ENCODE peak calls at places on chromosomes 7 and 10, in nine cellular contexts. B, X, G, K, J, O, L, Y and V are unnamed samples.

GRCh38 chr7:143126146-143126545 is 5.7 kb upstream of the PIP start:
- DNase-seq in O (no peak), Y (no peak), J (no peak), K (no peak), G (peak; percentile 28), B (no peak), L (no peak), X (no peak), V (peak; percentile 27)

GRCh38 chr10:10804998-10805737 is 212.5 kb upstream of the CELF2 start:
- DNase-seq in Y (no peak), K (no peak), J (no peak), B (no peak), G (peak; percentile 66), X (no peak), O (no peak), L (no peak), V (no peak)

GRCh38 chr10:43683451-43684197 is 34.9 kb upstream of the ZNF32 start:
- DNase-seq in Y (no peak), O (no peak), L (no peak), G (no peak), X (peak; percentile 29), J (no peak), K (peak; percentile 58), B (no peak), V (no peak)

GRCh38 chr7:16648551-16648950 is 2.6 kb downstream of the BZW2 start:
- DNase-seq in O (no peak), L (no peak), B (no peak), Y (no peak), G (no peak), X (no peak), J (no peak), K (no peak), V (no peak)

GRCh38 chr7:27124096-27124978 is 6.2 kb downstream of the HOXA4 start:
- DNase-seq in B (no peak), G (peak; percentile 87), K (no peak), L (no peak), X (no peak), J (no peak), Y (peak; percentile 98), O (no peak), V (no peak)

GRCh38 chr10:88897019-88897853 is 17.2 kb downstream of the STAMBPL1 start:
- DNase-seq in L (no peak), O (no peak), J (no peak), K (no peak), Y (no peak), X (no peak), B (no peak), G (no peak), V (no peak)

GRCh38 chr7:30743371-30744074 is 8.4 kb upstream of the INMT start:
- DNase-seq in B (no peak), J (peak; percentile 13), Y (peak; percentile 68), O (no peak), X (no peak), L (no peak), G (peak; percentile 25), K (peak; percentile 57), V (no peak)

GRCh38 chr7:72336887-72337821 is 75.0 kb downstream of the CALN1 start:
- DNase-seq in G (no peak), O (no peak), X (no peak), B (no peak), Y (no peak), K (peak; percentile 36), J (no peak), L (no peak), V (no peak)

GRCh38 chr10:112535432-112536038 is 88.5 kb downstream of the VTI1A start:
- DNase-seq in B (no peak), J (no peak), Y (no peak), G (no peak), O (no peak), X (no peak), K (no peak), L (no peak), V (no peak)

GRCh38 chr7:27684491-27684890 is 21.8 kb upstream of the HIBADH start:
- DNase-seq in L (no peak), O (no peak), X (no peak), J (no peak), G (no peak), B (no peak), K (no peak), Y (no peak), V (no peak)

GRCh38 chr7:22990588-22990949 is 23.4 kb downstream of the HYCC1 start:
- DNase-seq in K (no peak), B (no peak), X (no peak), O (no peak), Y (peak; percentile 27), G (peak; percentile 34), L (no peak), J (no peak), V (no peak)

GRCh38 chr10:116044722-116045374 is 228.2 kb downstream of the GFRA1 start:
- DNase-seq in B (no peak), O (no peak), X (no peak), J (no peak), G (no peak), L (no peak), K (no peak), Y (no peak), V (no peak)

GRCh38 chr10:77582710-77583115 is 54.9 kb downstream of the KCNMA1 start:
- DNase-seq in Y (peak; percentile 94), J (no peak), B (no peak), G (peak; percentile 88), L (no peak), X (no peak), O (no peak), K (no peak), V (no peak)

GRCh38 chr10:106111241-106111640 is 1053.3 kb downstream of the SORCS1 start:
- DNase-seq in Y (no peak), B (no peak), K (no peak), G (peak; percentile 5), J (no peak), O (no peak), X (no peak), L (no peak), V (no peak)

GRCh38 chr10:113019692-113020424 is 69.8 kb downstream of the TCF7L2 start:
- DNase-seq in G (no peak), X (no peak), B (no peak), J (no peak), K (no peak), O (no peak), Y (no peak), L (no peak), V (no peak)

GRCh38 chr7:123612024-123612423 is 10.4 kb downstream of the ASB15 start:
- DNase-seq in O (no peak), L (no peak), G (no peak), Y (no peak), K (no peak), J (no peak), B (no peak), X (no peak), V (no peak)

GRCh38 chr7:141685285-141686035 is 16.5 kb downstream of the DENND11 start:
- DNase-seq in Y (no peak), K (no peak), J (no peak), L (no peak), G (no peak), B (no peak), X (no peak), O (no peak), V (no peak)

GRCh38 chr7:4801839-4802231 is 26.4 kb downstream of the AP5Z1 start:
- DNase-seq in G (no peak), L (no peak), X (no peak), B (no peak), J (no peak), Y (no peak), O (no peak), K (no peak), V (no peak)

GRCh38 chr7:95476904-95477594 is 8.7 kb upstream of the ASB4 start:
- DNase-seq in Y (peak; percentile 26), X (peak; percentile 39), K (peak; percentile 73), L (peak; percentile 27), J (peak; percentile 85), B (peak; percentile 26), G (peak; percentile 37), O (peak; percentile 3), V (peak; percentile 32)

GRCh38 chr7:50682079-50682478 is 100.6 kb downstream of the GRB10 start:
- DNase-seq in O (no peak), X (no peak), G (no peak), L (no peak), J (no peak), Y (no peak), B (no peak), K (no peak), V (no peak)